ENCODE peak calls at places on chromosomes 6 and 20, in eight cellular contexts. One of them, this sample, is unnamed.
A peak's percentile ranks its signal among the peaks of the same experiment; 100 is the strongest.

GRCh38 chr6:138349891-138350290 is 27.8 kb upstream of the SMIM28 start:
- DNase-seq in HFFc6: no peak
- DNase-seq in foreskin fibroblast: no peak
- DNase-seq in left ventricle myocardium inferior: no peak
- DNase-seq in GM10248: no peak
- DNase-seq in fibroblast of pulmonary artery: peak; percentile 9
- DNase-seq in astrocyte: peak; percentile 41
- DNase-seq in stomach: no peak
- DNase-seq in this sample: peak; percentile 15

GRCh38 chr6:104118274-104118673 is 741.4 kb downstream of the HACE1 start:
- DNase-seq in HFFc6: no peak
- DNase-seq in foreskin fibroblast: peak; percentile 54
- DNase-seq in left ventricle myocardium inferior: no peak
- DNase-seq in GM10248: no peak
- DNase-seq in fibroblast of pulmonary artery: peak; percentile 62
- DNase-seq in astrocyte: peak; percentile 22
- DNase-seq in stomach: no peak
- DNase-seq in this sample: no peak

GRCh38 chr6:63923139-63923739 is 287.6 kb downstream of the PHF3 start:
- DNase-seq in HFFc6: peak; percentile 32
- DNase-seq in foreskin fibroblast: peak; percentile 3
- DNase-seq in left ventricle myocardium inferior: no peak
- DNase-seq in GM10248: peak; percentile 43
- DNase-seq in fibroblast of pulmonary artery: peak; percentile 66
- DNase-seq in astrocyte: peak; percentile 20
- DNase-seq in stomach: no peak
- DNase-seq in this sample: no peak

GRCh38 chr20:19628570-19629134 is 129.4 kb upstream of the RIN2 start:
- DNase-seq in HFFc6: peak; percentile 65
- DNase-seq in foreskin fibroblast: peak; percentile 24
- DNase-seq in left ventricle myocardium inferior: no peak
- DNase-seq in GM10248: peak; percentile 69
- DNase-seq in fibroblast of pulmonary artery: peak; percentile 80
- DNase-seq in astrocyte: peak; percentile 32
- DNase-seq in stomach: peak; percentile 65
- DNase-seq in this sample: peak; percentile 24

GRCh38 chr6:4134841-4135664 is at the start of gene ECI2:
- DNase-seq in HFFc6: peak; percentile 48
- DNase-seq in foreskin fibroblast: peak; percentile 33
- DNase-seq in left ventricle myocardium inferior: peak; percentile 78
- DNase-seq in GM10248: peak; percentile 51
- DNase-seq in fibroblast of pulmonary artery: no peak
- DNase-seq in astrocyte: peak; percentile 30
- DNase-seq in stomach: peak; percentile 65
- DNase-seq in this sample: no peak

GRCh38 chr6:135104199-135104598 is 49.6 kb upstream of the HBS1L start:
- DNase-seq in HFFc6: no peak
- DNase-seq in foreskin fibroblast: no peak
- DNase-seq in left ventricle myocardium inferior: no peak
- DNase-seq in GM10248: no peak
- DNase-seq in fibroblast of pulmonary artery: no peak
- DNase-seq in astrocyte: no peak
- DNase-seq in stomach: no peak
- DNase-seq in this sample: no peak

GRCh38 chr6:2476376-2476775 is 231.0 kb upstream of the GMDS start:
- DNase-seq in HFFc6: no peak
- DNase-seq in foreskin fibroblast: no peak
- DNase-seq in left ventricle myocardium inferior: no peak
- DNase-seq in GM10248: no peak
- DNase-seq in fibroblast of pulmonary artery: peak; percentile 3
- DNase-seq in astrocyte: peak; percentile 6
- DNase-seq in stomach: no peak
- DNase-seq in this sample: no peak

GRCh38 chr20:14481863-14482262 is 144.5 kb upstream of the FLRT3 start:
- DNase-seq in HFFc6: no peak
- DNase-seq in foreskin fibroblast: peak; percentile 90
- DNase-seq in left ventricle myocardium inferior: no peak
- DNase-seq in GM10248: no peak
- DNase-seq in fibroblast of pulmonary artery: peak; percentile 78
- DNase-seq in astrocyte: peak; percentile 45
- DNase-seq in stomach: no peak
- DNase-seq in this sample: peak; percentile 18

GRCh38 chr6:134035823-134036296 is 16.6 kb downstream of the SLC2A12 start:
- DNase-seq in HFFc6: no peak
- DNase-seq in foreskin fibroblast: peak; percentile 56
- DNase-seq in left ventricle myocardium inferior: no peak
- DNase-seq in GM10248: no peak
- DNase-seq in fibroblast of pulmonary artery: peak; percentile 60
- DNase-seq in astrocyte: peak; percentile 91
- DNase-seq in stomach: peak; percentile 40
- DNase-seq in this sample: no peak

GRCh38 chr6:39280247-39280731 is 33.9 kb downstream of the KCNK17 start:
- DNase-seq in HFFc6: no peak
- DNase-seq in foreskin fibroblast: peak; percentile 7
- DNase-seq in left ventricle myocardium inferior: no peak
- DNase-seq in GM10248: no peak
- DNase-seq in fibroblast of pulmonary artery: no peak
- DNase-seq in astrocyte: no peak
- DNase-seq in stomach: peak; percentile 60
- DNase-seq in this sample: no peak

GRCh38 chr20:19363439-19363838 is 151.0 kb downstream of the SLC24A3 start:
- DNase-seq in HFFc6: no peak
- DNase-seq in foreskin fibroblast: no peak
- DNase-seq in left ventricle myocardium inferior: no peak
- DNase-seq in GM10248: no peak
- DNase-seq in fibroblast of pulmonary artery: no peak
- DNase-seq in astrocyte: no peak
- DNase-seq in stomach: no peak
- DNase-seq in this sample: no peak

GRCh38 chr20:14418441-14418840 is 81.0 kb upstream of the FLRT3 start:
- DNase-seq in HFFc6: no peak
- DNase-seq in foreskin fibroblast: no peak
- DNase-seq in left ventricle myocardium inferior: no peak
- DNase-seq in GM10248: no peak
- DNase-seq in fibroblast of pulmonary artery: no peak
- DNase-seq in astrocyte: no peak
- DNase-seq in stomach: no peak
- DNase-seq in this sample: peak; percentile 5

GRCh38 chr6:116408476-116408875 is 37.7 kb downstream of the DSE start:
- DNase-seq in HFFc6: no peak
- DNase-seq in foreskin fibroblast: no peak
- DNase-seq in left ventricle myocardium inferior: no peak
- DNase-seq in GM10248: no peak
- DNase-seq in fibroblast of pulmonary artery: no peak
- DNase-seq in astrocyte: no peak
- DNase-seq in stomach: no peak
- DNase-seq in this sample: no peak

GRCh38 chr20:37226889-37227288 is 34.7 kb downstream of the GHRH start:
- DNase-seq in HFFc6: no peak
- DNase-seq in foreskin fibroblast: peak; percentile 44
- DNase-seq in left ventricle myocardium inferior: peak; percentile 60
- DNase-seq in GM10248: no peak
- DNase-seq in fibroblast of pulmonary artery: peak; percentile 16
- DNase-seq in astrocyte: peak; percentile 45
- DNase-seq in stomach: peak; percentile 30
- DNase-seq in this sample: peak; percentile 54

GRCh38 chr20:46752639-46753235 is 43.3 kb downstream of the SLC2A10 start:
- DNase-seq in HFFc6: peak; percentile 47
- DNase-seq in foreskin fibroblast: peak; percentile 29
- DNase-seq in left ventricle myocardium inferior: peak; percentile 24
- DNase-seq in GM10248: peak; percentile 56
- DNase-seq in fibroblast of pulmonary artery: peak; percentile 74
- DNase-seq in astrocyte: peak; percentile 20
- DNase-seq in stomach: peak; percentile 64
- DNase-seq in this sample: peak; percentile 31

GRCh38 chr20:59992531-59992930 is 34.3 kb downstream of the CDH26 start:
- DNase-seq in HFFc6: peak; percentile 30
- DNase-seq in foreskin fibroblast: no peak
- DNase-seq in left ventricle myocardium inferior: no peak
- DNase-seq in GM10248: no peak
- DNase-seq in fibroblast of pulmonary artery: no peak
- DNase-seq in astrocyte: no peak
- DNase-seq in stomach: no peak
- DNase-seq in this sample: no peak
- TF ChIP-seq CTCF in HFFc6: peak; percentile 70
- TF ChIP-seq CTCF in foreskin fibroblast: peak; percentile 36
- TF ChIP-seq CTCF in left ventricle myocardium inferior: no peak
- TF ChIP-seq CTCF in GM10248: no peak
- TF ChIP-seq CTCF in fibroblast of pulmonary artery: no peak
- TF ChIP-seq CTCF in astrocyte: no peak
- TF ChIP-seq CTCF in stomach: no peak
- TF ChIP-seq CTCF in this sample: no peak

DNA sequence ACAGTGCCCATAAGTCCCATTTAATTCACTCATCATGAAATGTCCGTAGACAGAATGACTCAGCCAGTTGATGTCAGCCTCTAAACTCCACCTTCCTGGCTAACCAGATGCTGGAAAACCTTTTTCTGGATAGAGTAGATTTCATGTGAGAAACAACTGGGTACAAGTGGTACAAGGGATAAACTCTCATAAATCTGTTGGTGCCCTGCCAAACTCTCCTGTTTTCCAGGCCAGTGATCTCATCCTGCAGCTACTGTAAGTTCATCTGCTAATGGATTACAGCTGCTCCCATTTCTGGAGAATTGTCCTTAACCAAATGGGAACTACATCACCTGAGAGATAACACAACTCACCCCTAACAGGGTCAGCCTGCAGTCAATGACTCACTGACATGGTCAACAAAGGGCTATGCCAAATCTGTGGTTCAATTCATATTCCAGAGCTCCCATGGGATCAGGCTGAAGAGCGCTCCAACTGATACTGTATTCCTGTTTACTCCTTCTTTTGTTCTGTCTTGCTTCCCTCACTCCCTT is 210.1 kb upstream of the HDDC2 start:
- DNase-seq in HFFc6: peak; percentile 2
- DNase-seq in foreskin fibroblast: peak; percentile 1
- DNase-seq in left ventricle myocardium inferior: no peak
- DNase-seq in GM10248: no peak
- DNase-seq in fibroblast of pulmonary artery: peak; percentile 77
- DNase-seq in astrocyte: peak; percentile 12
- DNase-seq in stomach: no peak
- DNase-seq in this sample: no peak
- TF ChIP-seq CTCF in HFFc6: no peak
- TF ChIP-seq CTCF in foreskin fibroblast: no peak
- TF ChIP-seq CTCF in left ventricle myocardium inferior: no peak
- TF ChIP-seq CTCF in GM10248: no peak
- TF ChIP-seq CTCF in fibroblast of pulmonary artery: no peak
- TF ChIP-seq CTCF in astrocyte: no peak
- TF ChIP-seq CTCF in stomach: no peak
- TF ChIP-seq CTCF in this sample: no peak

DNA sequence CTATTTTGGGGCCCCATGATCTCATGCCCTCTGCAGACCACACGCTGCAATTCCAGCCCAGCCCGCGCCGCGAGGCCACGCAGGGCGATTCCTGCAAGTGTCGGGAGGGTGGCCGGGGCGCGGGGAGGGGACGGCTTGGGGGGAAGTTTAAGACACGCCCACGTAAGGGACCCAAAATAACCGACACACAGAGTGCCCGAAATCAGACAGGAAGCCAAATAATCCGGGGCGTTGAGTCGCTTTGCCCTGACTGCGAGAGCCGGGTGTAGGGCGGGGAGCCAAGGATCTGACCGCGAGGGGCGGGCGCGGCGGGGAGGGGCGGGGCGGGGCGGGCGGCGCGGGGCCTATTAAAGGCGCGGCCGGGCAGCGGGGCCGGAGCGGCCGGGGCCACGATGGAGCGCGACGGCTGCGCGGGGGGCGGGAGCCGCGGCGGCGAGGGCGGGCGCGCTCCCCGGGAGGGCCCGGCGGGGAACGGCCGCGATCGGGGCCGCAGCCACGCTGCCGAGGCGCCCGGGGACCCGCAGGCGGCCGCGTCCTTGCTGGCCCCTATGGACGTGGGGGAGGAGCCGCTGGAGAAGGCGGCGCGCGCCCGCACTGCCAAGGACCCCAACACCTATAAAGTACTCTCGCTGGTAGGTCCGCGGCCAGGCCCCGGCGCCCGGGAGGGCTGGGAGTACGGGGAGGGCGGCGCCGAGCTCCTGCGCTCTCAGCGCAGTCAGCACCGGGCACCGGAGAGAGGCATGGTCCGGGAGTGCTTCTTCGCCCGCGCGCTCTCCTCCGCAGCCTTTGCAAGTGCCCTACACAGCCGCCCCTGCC is at the start of gene ENPP1:
- DNase-seq in HFFc6: peak; percentile 71
- DNase-seq in foreskin fibroblast: peak; percentile 71
- DNase-seq in left ventricle myocardium inferior: peak; percentile 80
- DNase-seq in GM10248: peak; percentile 37
- DNase-seq in fibroblast of pulmonary artery: peak; percentile 39
- DNase-seq in astrocyte: peak; percentile 47
- DNase-seq in stomach: peak; percentile 69
- DNase-seq in this sample: peak; percentile 45
- TF ChIP-seq CTCF in HFFc6: peak; percentile 66
- TF ChIP-seq CTCF in foreskin fibroblast: peak; percentile 25
- TF ChIP-seq CTCF in left ventricle myocardium inferior: peak; percentile 53
- TF ChIP-seq CTCF in GM10248: no peak
- TF ChIP-seq CTCF in fibroblast of pulmonary artery: no peak
- TF ChIP-seq CTCF in astrocyte: no peak
- TF ChIP-seq CTCF in stomach: no peak
- TF ChIP-seq CTCF in this sample: peak; percentile 27

GRCh38 chr6:164106345-164106769 is 691.8 kb downstream of the QKI start:
- DNase-seq in HFFc6: no peak
- DNase-seq in foreskin fibroblast: no peak
- DNase-seq in left ventricle myocardium inferior: peak; percentile 73
- DNase-seq in GM10248: peak; percentile 41
- DNase-seq in fibroblast of pulmonary artery: peak; percentile 47
- DNase-seq in astrocyte: peak; percentile 22
- DNase-seq in stomach: no peak
- DNase-seq in this sample: no peak

GRCh38 chr6:164107297-164107995 is 692.9 kb downstream of the QKI start:
- DNase-seq in HFFc6: no peak
- DNase-seq in foreskin fibroblast: no peak
- DNase-seq in left ventricle myocardium inferior: no peak
- DNase-seq in GM10248: no peak
- DNase-seq in fibroblast of pulmonary artery: peak; percentile 38
- DNase-seq in astrocyte: peak; percentile 83
- DNase-seq in stomach: no peak
- DNase-seq in this sample: no peak

GRCh38 chr6:164108869-164109769 is 694.6 kb downstream of the QKI start:
- DNase-seq in HFFc6: no peak
- DNase-seq in foreskin fibroblast: no peak
- DNase-seq in left ventricle myocardium inferior: peak; percentile 91
- DNase-seq in GM10248: no peak
- DNase-seq in fibroblast of pulmonary artery: peak; percentile 56
- DNase-seq in astrocyte: peak; percentile 73
- DNase-seq in stomach: no peak
- DNase-seq in this sample: no peak

GRCh38 chr6:164108092-164108491 is 693.6 kb downstream of the QKI start:
- DNase-seq in HFFc6: no peak
- DNase-seq in foreskin fibroblast: no peak
- DNase-seq in left ventricle myocardium inferior: no peak
- DNase-seq in GM10248: no peak
- DNase-seq in fibroblast of pulmonary artery: no peak
- DNase-seq in astrocyte: peak; percentile 7
- DNase-seq in stomach: no peak
- DNase-seq in this sample: no peak

DNA sequence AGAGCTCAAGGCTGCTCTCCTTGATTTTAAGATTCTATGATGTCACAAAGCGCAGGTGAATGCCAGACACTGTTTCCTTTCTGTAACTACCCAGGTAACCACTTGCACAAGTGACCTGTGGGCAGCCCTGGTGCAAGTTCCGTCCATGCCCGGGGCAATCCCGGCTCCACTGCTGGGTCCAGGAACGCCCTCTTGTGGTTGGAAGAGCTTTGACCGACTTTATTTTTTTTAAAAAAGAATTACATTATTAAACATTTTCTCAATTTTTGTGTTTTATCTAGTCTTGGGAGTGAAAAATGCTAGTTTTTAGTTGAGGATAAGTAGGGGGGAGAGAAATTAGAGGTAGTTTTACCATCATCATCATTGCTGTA is 695.2 kb downstream of the QKI start:
- DNase-seq in HFFc6: no peak
- DNase-seq in foreskin fibroblast: no peak
- DNase-seq in left ventricle myocardium inferior: peak; percentile 52
- DNase-seq in GM10248: no peak
- DNase-seq in fibroblast of pulmonary artery: peak; percentile 54
- DNase-seq in astrocyte: peak; percentile 19
- DNase-seq in stomach: no peak
- DNase-seq in this sample: no peak
- TF ChIP-seq CTCF in HFFc6: peak; percentile 63
- TF ChIP-seq CTCF in foreskin fibroblast: no peak
- TF ChIP-seq CTCF in left ventricle myocardium inferior: peak; percentile 81
- TF ChIP-seq CTCF in GM10248: no peak
- TF ChIP-seq CTCF in fibroblast of pulmonary artery: peak; percentile 63
- TF ChIP-seq CTCF in astrocyte: peak; percentile 47
- TF ChIP-seq CTCF in stomach: no peak
- TF ChIP-seq CTCF in this sample: no peak